ENCODE peak calls at places on chromosome 18, in six cellular contexts. N is cardiac muscle cell, Z is mucosa of descending colon, P is PC-3, A is tibial artery, F is fibroblast of lung. C is an unnamed sample.
A peak's percentile ranks its signal among the peaks of the same experiment; 100 is the strongest.

GRCh38 chr18:43160509-43160908 is 45.0 kb upstream of the RIT2 start:
- DNase-seq in F (peak; percentile 61), N (peak; percentile 52), A (no peak), Z (no peak), P (no peak), C (no peak)

GRCh38 chr18:1663879-1664705 is 759.4 kb downstream of the ADCYAP1 start:
- DNase-seq in F (no peak), A (peak; percentile 55), Z (peak; percentile 43), P (peak; percentile 69), N (peak; percentile 45), C (peak; percentile 85)

GRCh38 chr18:35131387-35132283 is 90.4 kb downstream of the MAPRE2 start:
- DNase-seq in P (no peak), A (no peak), Z (no peak), F (no peak), N (no peak), C (no peak)

GRCh38 chr18:27005589-27005988 is 140.1 kb upstream of the AQP4 start:
- DNase-seq in A (no peak), Z (no peak), F (no peak), N (peak; percentile 9), P (peak; percentile 44), C (no peak)

GRCh38 chr18:13371689-13372404 is 153.3 kb downstream of the LDLRAD4 start:
- DNase-seq in A (no peak), F (no peak), N (no peak), Z (peak; percentile 81), P (no peak), C (no peak)

GRCh38 chr18:50114448-50114847 is 80.5 kb downstream of the MYO5B start:
- DNase-seq in Z (no peak), N (no peak), P (no peak), A (no peak), F (no peak), C (no peak)

GRCh38 chr18:10045296-10045891 is 131.6 kb downstream of the VAPA start:
- DNase-seq in N (no peak), A (no peak), Z (no peak), F (no peak), P (no peak), C (no peak)

GRCh38 chr18:3649559-3650426 is 199.8 kb downstream of the TGIF1 start:
- DNase-seq in P (peak; percentile 67), N (peak; percentile 83), A (peak; percentile 50), Z (no peak), F (peak; percentile 77), C (no peak)

GRCh38 chr18:9032519-9032918 is 70.0 kb upstream of the NDUFV2 start:
- DNase-seq in P (no peak), F (no peak), A (no peak), Z (no peak), N (no peak), C (no peak)

GRCh38 chr18:3579701-3580100 is 129.7 kb downstream of the TGIF1 start:
- DNase-seq in Z (no peak), F (peak; percentile 90), P (peak; percentile 58), N (peak; percentile 90), A (no peak), C (no peak)

GRCh38 chr18:63322908-63323634 is 3.5 kb upstream of the BCL2 start:
- DNase-seq in F (peak; percentile 83), P (peak; percentile 76), Z (no peak), N (peak; percentile 85), A (peak; percentile 42), C (no peak)

GRCh38 chr18:69705987-69706386 is 241.7 kb downstream of the CD226 start:
- DNase-seq in Z (no peak), F (no peak), P (no peak), A (no peak), N (no peak), C (no peak)

GRCh38 chr18:5058768-5059539 is 138.1 kb downstream of the AKAIN1 start:
- DNase-seq in Z (no peak), N (no peak), F (no peak), P (no peak), A (no peak), C (no peak)

GRCh38 chr18:79519751-79520472 is 124.2 kb downstream of the NFATC1 start:
- DNase-seq in A (no peak), Z (no peak), F (peak; percentile 6), P (no peak), N (peak; percentile 39), C (peak; percentile 32)

GRCh38 chr18:13003466-13003896 is 12.3 kb downstream of the CEP192 start:
- DNase-seq in N (peak; percentile 87), Z (no peak), F (peak; percentile 67), A (no peak), P (peak; percentile 62), C (no peak)

GRCh38 chr18:13265901-13266207 is 47.3 kb downstream of the LDLRAD4 start:
- DNase-seq in A (no peak), N (no peak), F (no peak), Z (no peak), P (no peak), C (no peak)

GRCh38 chr18:75003764-75004690 is 204.9 kb downstream of the PTGR3 start:
- DNase-seq in F (no peak), N (peak; percentile 82), P (no peak), A (no peak), Z (no peak), C (no peak)

GRCh38 chr18:61690418-61691138 is 202.2 kb downstream of the RNF152 start:
- DNase-seq in A (no peak), P (no peak), N (no peak), Z (no peak), F (no peak), C (no peak)

GRCh38 chr18:9708057-9708881 is at the start of gene RAB31:
- DNase-seq in A (peak; percentile 81), P (peak; percentile 20), N (peak; percentile 93), Z (peak; percentile 79), F (peak; percentile 69), C (peak; percentile 89)

GRCh38 chr18:57859314-57859713 is 56.2 kb upstream of the ATP8B1 start:
- DNase-seq in A (no peak), P (peak; percentile 45), N (peak; percentile 53), Z (no peak), F (peak; percentile 33), C (no peak)

GRCh38 chr18:78565240-78565639 is 414.4 kb upstream of the SALL3 start:
- DNase-seq in P (no peak), N (no peak), Z (no peak), F (no peak), A (no peak), C (no peak)

GRCh38 chr18:5627756-5628511 is 84.1 kb upstream of the EPB41L3 start:
- DNase-seq in N (no peak), Z (peak; percentile 46), F (peak; percentile 1), P (no peak), A (no peak), C (no peak)

GRCh38 chr18:24443870-24444269 is 16.6 kb upstream of the HRH4 start:
- DNase-seq in A (no peak), N (no peak), F (no peak), Z (no peak), P (no peak), C (no peak)

GRCh38 chr18:28147674-28148171 is 29.2 kb downstream of the CDH2 start:
- DNase-seq in N (peak; percentile 92), A (no peak), F (peak; percentile 69), P (no peak), Z (no peak), C (no peak)

GRCh38 chr18:72601944-72602343 is 57.8 kb upstream of the CBLN2 start:
- DNase-seq in P (no peak), A (no peak), Z (no peak), N (no peak), F (no peak), C (no peak)
- H3K9me3 ChIP-seq in P (no peaks in the 10 kb centered on the region), A (no peaks in the 10 kb centered on the region), Z (no peaks in the 10 kb centered on the region), N (no peaks in the 10 kb centered on the region), F (no peaks in the 10 kb centered on the region), C (no peaks in the 10 kb centered on the region)

GRCh38 chr18:51170689-51171088 is 26.8 kb downstream of the MEX3C start:
- DNase-seq in N (no peak), F (no peak), A (no peak), P (no peak), Z (no peak), C (no peak)

GRCh38 chr18:51169731-51170130 is 27.8 kb downstream of the MEX3C start:
- DNase-seq in F (no peak), N (no peak), P (no peak), Z (no peak), A (no peak), C (no peak)

GRCh38 chr18:51171208-51171607 is 26.3 kb downstream of the MEX3C start:
- DNase-seq in Z (no peak), P (no peak), N (no peak), F (no peak), A (no peak), C (no peak)

GRCh38 chr18:51168031-51168742 is 29.3 kb downstream of the MEX3C start:
- DNase-seq in N (no peak), Z (no peak), F (no peak), A (no peak), P (no peak), C (no peak)

GRCh38 chr18:51168960-51169662 is 28.4 kb downstream of the MEX3C start:
- DNase-seq in Z (no peak), A (no peak), F (no peak), N (no peak), P (no peak), C (no peak)
- H3K4me1 ChIP-seq in Z (no peaks in the 10 kb centered on the region), A (peaks cover 14% of the 10 kb centered on the region), F (no peaks in the 10 kb centered on the region), N (no peaks in the 10 kb centered on the region), P (no peaks in the 10 kb centered on the region), C (no peaks in the 10 kb centered on the region)

GRCh38 chr18:46888965-46889364 is 28.3 kb downstream of the PIAS2 start:
- DNase-seq in A (no peak), N (no peak), P (no peak), Z (no peak), F (no peak), C (no peak)

GRCh38 chr18:46877329-46877987 is 39.8 kb downstream of the PIAS2 start:
- DNase-seq in N (no peak), A (no peak), Z (no peak), F (no peak), P (no peak), C (no peak)

GRCh38 chr18:46886893-46887292 is 30.4 kb downstream of the PIAS2 start:
- DNase-seq in F (no peak), P (no peak), A (no peak), N (no peak), Z (no peak), C (no peak)

DNA sequence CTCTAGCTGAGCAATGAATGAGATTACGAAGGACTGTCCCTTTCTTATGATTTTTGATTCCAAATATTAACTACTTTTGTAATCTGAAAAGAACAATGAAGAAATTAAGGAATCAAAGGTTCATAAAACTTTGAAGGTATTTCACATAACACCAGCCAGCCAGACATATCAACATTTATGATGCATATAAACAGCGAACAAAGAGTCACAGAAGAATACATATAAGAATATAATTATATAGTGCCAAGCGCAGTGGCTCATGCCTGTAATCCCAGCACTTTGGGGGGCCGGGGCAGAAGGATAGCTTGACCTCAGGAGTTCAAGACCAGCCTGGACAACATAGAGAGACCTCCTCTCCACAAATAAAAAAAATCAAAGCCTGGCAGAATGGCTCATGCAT is 34.1 kb downstream of the PIAS2 start:
- DNase-seq in N (no peak), F (no peak), P (no peak), A (no peak), Z (no peak), C (no peak)
- H3K9me3 ChIP-seq in N (no peaks in the 10 kb centered on the region), F (no peaks in the 10 kb centered on the region), P (no peaks in the 10 kb centered on the region), A (no peaks in the 10 kb centered on the region), Z (peaks cover 19% of the 10 kb centered on the region), C (peaks cover 10% of the 10 kb centered on the region)

DNA sequence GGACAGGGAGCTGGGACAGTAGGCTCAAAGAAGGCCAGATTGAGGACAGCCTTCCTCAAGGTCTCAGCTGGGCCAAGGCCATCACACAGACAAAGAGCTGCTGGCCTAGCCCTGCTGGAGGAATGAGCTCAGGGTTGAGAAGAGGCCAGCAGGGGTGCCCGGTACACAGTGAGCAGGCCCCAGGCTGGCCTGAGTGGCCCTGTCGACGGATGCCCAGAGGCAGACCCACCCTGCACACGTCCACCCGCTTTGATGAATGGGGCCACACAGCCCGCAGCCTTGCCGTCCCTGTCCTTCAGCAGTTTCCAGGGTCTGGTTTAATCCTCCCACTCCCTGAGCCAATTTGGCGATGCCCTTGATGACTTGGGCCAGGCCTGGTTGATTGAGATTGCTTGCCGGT is 141.5 kb downstream of the CTIF start:
- DNase-seq in Z (no peak), A (no peak), N (no peak), F (no peak), P (no peak), C (no peak)
- H3K4me1 ChIP-seq in Z (peaks cover 3% of the 10 kb centered on the region), A (peaks cover 65% of the 10 kb centered on the region), N (peaks cover 2% of the 10 kb centered on the region), F (peaks cover 4% of the 10 kb centered on the region), P (no peaks in the 10 kb centered on the region), C (peaks cover 50% of the 10 kb centered on the region)